ENCODE peak calls at places on chromosomes 11 and 22, in eight cellular contexts. X, G, P, Z, I, T, U and D are unnamed samples.

GRCh38 chr11:83046626-83047172 is 25.0 kb downstream of the RAB30 start:
- DNase-seq in U (no peak), I (no peak), T (no peak), P (no peak), Z (peak), X (no peak), G (no peak), D (no peak)

GRCh38 chr22:31603081-31603525 is 58.9 kb downstream of the PISD start:
- DNase-seq in T (no peak), P (no peak), G (no peak), U (no peak), Z (no peak), I (no peak), X (no peak), D (no peak)

GRCh38 chr11:107619926-107620325 is 29.0 kb downstream of the ELMOD1 start:
- DNase-seq in G (no peak), T (peak), Z (peak), U (no peak), P (no peak), I (no peak), X (no peak), D (no peak)

GRCh38 chr22:39592104-39593060 is 21.8 kb downstream of the CACNA1I start:
- DNase-seq in U (peak), Z (peak), X (no peak), G (no peak), T (peak), I (no peak), P (peak), D (no peak)

GRCh38 chr11:68812526-68812925 is 29.2 kb downstream of the CPT1A start:
- DNase-seq in P (no peak), U (no peak), T (no peak), I (no peak), G (no peak), Z (no peak), X (no peak), D (no peak)

GRCh38 chr22:24805790-24806662 is at the start of gene SGSM1:
- DNase-seq in G (peak), Z (peak), T (peak), U (peak), P (no peak), I (peak), X (peak), D (peak)

GRCh38 chr22:47221840-47222615 is 459.6 kb downstream of the TBC1D22A start:
- DNase-seq in G (no peak), T (no peak), U (no peak), I (no peak), X (no peak), P (no peak), Z (no peak), D (no peak)

GRCh38 chr22:27434898-27435297 is 366.7 kb downstream of the MN1 start:
- DNase-seq in G (no peak), U (no peak), P (no peak), X (no peak), I (no peak), T (no peak), Z (no peak), D (no peak)

GRCh38 chr11:106950067-106950491 is 68.2 kb downstream of the GUCY1A2 start:
- DNase-seq in P (no peak), T (no peak), Z (no peak), G (no peak), U (no peak), X (no peak), I (no peak), D (no peak)

GRCh38 chr11:36431429-36432092 is 78.5 kb downstream of the TRAF6 start:
- DNase-seq in T (peak), G (no peak), Z (peak), I (peak), X (peak), U (peak), P (peak), D (no peak)

GRCh38 chr11:119363874-119364590 is 17.5 kb downstream of the USP2 start:
- DNase-seq in G (peak), P (no peak), I (peak), X (peak), T (no peak), U (no peak), Z (no peak), D (no peak)

GRCh38 chr11:30758946-30759501 is 172.9 kb upstream of the MPPED2 start:
- DNase-seq in G (no peak), Z (no peak), P (no peak), I (peak), X (no peak), T (no peak), U (peak), D (no peak)

GRCh38 chr11:71129624-71130023 is 122.8 kb downstream of the SHANK2 start:
- DNase-seq in G (no peak), I (no peak), X (no peak), Z (no peak), P (no peak), T (no peak), U (no peak), D (no peak)

GRCh38 chr11:20156876-20157613 is 3.2 kb downstream of the DBX1 start:
- DNase-seq in Z (no peak), G (no peak), T (no peak), X (peak), I (no peak), P (no peak), U (no peak), D (peak)
- H3K4me3 ChIP-seq in Z (no peak), G (peak), T (no peak), X (peak), I (no peak), P (no peak), U (no peak), D (no peak)

DNA sequence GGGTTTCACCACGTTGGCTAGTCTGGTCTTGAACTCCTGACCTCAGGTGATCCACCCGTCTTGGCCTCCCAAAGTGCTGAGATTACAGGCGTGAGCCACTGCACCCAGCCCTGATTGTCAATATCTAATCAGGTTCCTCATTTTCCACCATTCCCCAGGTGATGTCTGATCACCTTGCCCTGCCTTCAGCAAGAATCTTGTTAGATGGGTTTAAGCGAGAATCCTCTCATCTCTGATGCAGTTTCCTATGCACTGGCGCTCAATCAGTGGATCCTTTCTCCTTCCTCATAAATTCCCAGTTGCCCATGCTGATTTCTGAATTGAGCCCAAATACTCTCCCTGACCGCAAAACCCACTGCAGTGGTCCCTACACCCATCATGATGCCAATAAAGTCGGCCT is 664 bp upstream of the ZC3H7B start:
- DNase-seq in P (no peak), T (no peak), U (no peak), Z (no peak), I (no peak), X (no peak), G (no peak), D (no peak)
- H3K4me3 ChIP-seq in P (peak), T (peak), U (peak), Z (peak), I (peak), X (peak), G (peak), D (peak)

DNA sequence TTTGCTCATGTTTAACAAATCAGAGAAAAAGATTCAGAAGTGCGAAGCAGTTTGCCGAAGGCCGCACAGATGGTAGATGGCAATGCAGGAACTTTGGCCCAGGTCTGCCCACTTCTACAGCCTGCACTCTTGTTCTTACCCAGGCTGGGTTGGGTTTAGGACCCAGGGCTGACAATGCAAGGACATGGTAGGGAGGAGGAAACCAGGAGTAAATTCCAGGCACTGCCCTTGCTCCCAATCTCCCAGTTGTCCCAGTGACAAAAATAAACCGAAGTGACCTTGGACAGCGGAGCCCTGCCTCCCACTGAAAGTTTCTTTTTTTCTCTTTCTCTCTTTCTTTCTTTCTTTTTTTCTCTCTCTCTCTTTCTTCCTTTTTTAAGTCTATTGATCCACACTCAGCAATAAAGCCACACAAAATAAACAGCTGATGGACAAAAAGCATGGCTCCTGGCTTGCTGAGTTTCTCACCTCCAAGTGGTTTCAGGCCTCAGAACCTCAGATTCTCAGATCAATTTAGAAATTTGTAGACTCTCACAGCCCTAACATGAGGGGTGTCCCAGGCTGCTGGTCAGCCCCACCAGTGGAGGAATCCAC is 33.5 kb upstream of the FCHSD2 start:
- DNase-seq in T (no peak), G (no peak), Z (no peak), X (no peak), I (no peak), U (peak), P (no peak), D (no peak)
- H3K4me3 ChIP-seq in T (no peak), G (no peak), Z (no peak), X (no peak), I (no peak), U (no peak), P (no peak), D (no peak)

GRCh38 chr11:64810891-64811272 is 531 bp upstream of the MEN1 start:
- DNase-seq in P (no peak), Z (no peak), T (no peak), G (no peak), X (peak), I (no peak), U (no peak), D (no peak)
- H3K4me3 ChIP-seq in P (peak), Z (peak), T (peak), G (peak), X (peak), I (peak), U (no peak), D (peak)